ENCODE peak calls at places on chromosomes 1 and 21, in seven cellular contexts. Z is type B pancreatic cell, T is cardiac fibroblast, M is mesothelial cell of epicardium, C is tibial nerve, O is breast epithelium, X is kidney. R is an unnamed sample.

GRCh38 chr1:180215856-180216625 is 14.0 kb upstream of the LHX4 start:
- DNase-seq in Z (no peak), T (no peak), M (no peak), C (no peak), O (peak), X (no peak), R (no peak)

GRCh38 chr1:72623299-72623708 is 341.0 kb upstream of the NEGR1 start:
- DNase-seq in Z (no peak), T (peak), M (no peak), C (no peak), O (no peak), X (no peak), R (peak)

GRCh38 chr1:109781807-109782206 is 18.1 kb upstream of the EPS8L3 start:
- DNase-seq in Z (no peak), T (no peak), M (no peak), C (no peak), O (no peak), X (no peak), R (no peak)

GRCh38 chr1:184882649-184883303 is 91.5 kb downstream of the NIBAN1 start:
- DNase-seq in Z (no peak), T (peak), M (no peak), C (no peak), O (no peak), X (no peak), R (no peak)

GRCh38 chr1:225987491-225988316 is 11.4 kb downstream of the SDE2 start:
- DNase-seq in Z (no peak), T (peak), M (no peak), C (no peak), O (no peak), X (no peak), R (no peak)

GRCh38 chr1:182601926-182602325 is 2.3 kb downstream of the RGS16 start:
- DNase-seq in Z (no peak), T (no peak), M (no peak), C (no peak), O (no peak), X (no peak), R (no peak)

GRCh38 chr1:8419172-8419571 is 101.3 kb downstream of the SLC45A1 start:
- DNase-seq in Z (no peak), T (peak), M (no peak), C (no peak), O (no peak), X (no peak), R (no peak)

GRCh38 chr1:223057569-223058093 is 85.4 kb downstream of the TLR5 start:
- DNase-seq in Z (no peak), T (no peak), M (no peak), C (no peak), O (no peak), X (no peak), R (no peak)

GRCh38 chr1:15283500-15283899 is 36.5 kb downstream of the FHAD1 start:
- DNase-seq in Z (no peak), T (no peak), M (no peak), C (no peak), O (no peak), X (peak), R (no peak)

GRCh38 chr1:233015965-233016364 is 65.6 kb downstream of the NTPCR start:
- DNase-seq in Z (no peak), T (no peak), M (no peak), C (no peak), O (no peak), X (no peak), R (no peak)

DNA sequence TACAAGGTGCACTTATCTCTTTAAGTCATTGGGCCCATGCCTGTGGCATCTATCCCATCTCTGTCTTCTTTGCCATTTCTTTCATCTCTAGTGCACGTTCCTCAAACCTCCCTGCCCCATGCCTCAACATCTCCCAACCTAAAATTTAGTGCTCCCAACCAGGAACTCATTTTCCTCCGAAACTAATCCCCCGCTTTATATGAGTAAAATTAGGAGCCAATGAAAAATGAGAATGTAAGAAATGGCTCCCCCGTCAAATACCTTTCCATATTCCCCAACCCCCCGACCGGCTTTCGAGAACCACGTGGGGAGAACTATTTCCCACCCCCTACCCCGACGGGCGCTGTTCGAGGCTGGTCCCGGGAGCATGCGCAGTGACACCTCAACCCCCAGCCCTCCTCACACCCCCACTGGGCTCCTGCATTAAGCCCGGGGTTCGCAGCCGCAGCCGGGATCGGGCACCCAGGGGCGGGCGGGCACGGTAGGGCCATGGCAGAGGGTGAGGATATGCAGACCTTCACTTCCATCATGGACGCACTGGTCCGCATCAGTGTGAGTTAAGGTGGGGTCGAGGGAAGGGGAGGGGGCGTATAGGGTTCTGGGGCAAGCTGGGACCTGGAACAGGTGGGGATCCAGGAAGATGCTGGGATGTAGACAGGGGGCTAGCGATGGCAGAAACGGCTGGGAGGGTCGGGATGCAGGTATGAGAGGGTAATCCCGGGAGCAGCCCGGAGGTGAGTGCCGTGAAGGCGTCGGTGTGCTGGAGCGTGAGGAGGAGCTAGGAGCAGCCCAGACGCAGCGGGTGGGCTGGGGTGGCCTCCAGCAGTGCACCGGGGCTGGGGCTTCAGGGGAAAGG is at the start of gene TRIM46:
- DNase-seq in Z (peak), T (peak), M (peak), C (no peak), O (peak), X (peak), R (no peak)
- TF ChIP-seq CTCF in Z (peak), T (no peak), M (no peak), C (peak), O (no peak), X (no peak), R (no peak)

GRCh38 chr21:44460441-44460755 is 5.1 kb downstream of the LRRC3 start:
- DNase-seq in Z (no peak), T (no peak), M (no peak), C (no peak), O (no peak), X (no peak), R (no peak)
- TF ChIP-seq CTCF in Z (no peak), T (no peak), M (no peak), C (no peak), O (no peak), X (no peak), R (no peak)

GRCh38 chr1:156282479-156283222 is at the start of gene SMG5:
- DNase-seq in Z (peak), T (peak), M (peak), C (peak), O (peak), X (peak), R (peak)
- TF ChIP-seq CTCF in Z (no peak), T (no peak), M (no peak), C (no peak), O (no peak), X (no peak), R (no peak)

GRCh38 chr21:45843426-45843825 is 138.1 kb upstream of the COL6A1 start:
- DNase-seq in Z (no peak), T (no peak), M (no peak), C (no peak), O (no peak), X (no peak), R (no peak)
- TF ChIP-seq CTCF in Z (no peak), T (no peak), M (no peak), C (no peak), O (no peak), X (no peak), R (no peak)

GRCh38 chr21:26501622-26502021 is 71.5 kb downstream of the CYYR1 start:
- DNase-seq in Z (no peak), T (no peak), M (no peak), C (no peak), O (no peak), X (no peak), R (no peak)
- TF ChIP-seq CTCF in Z (no peak), T (no peak), M (no peak), C (no peak), O (no peak), X (no peak), R (no peak)

GRCh38 chr1:2557146-2558029 is 1.2 kb downstream of the TNFRSF14 start:
- DNase-seq in Z (no peak), T (no peak), M (no peak), C (no peak), O (no peak), X (peak), R (no peak)
- TF ChIP-seq CTCF in Z (no peak), T (no peak), M (no peak), C (no peak), O (no peak), X (no peak), R (no peak)

GRCh38 chr21:42113926-42114409 is 42.9 kb downstream of the UMODL1 start:
- DNase-seq in Z (no peak), T (peak), M (no peak), C (no peak), O (peak), X (peak), R (no peak)
- TF ChIP-seq CTCF in Z (no peak), T (peak), M (peak), C (peak), O (peak), X (no peak), R (peak)

DNA sequence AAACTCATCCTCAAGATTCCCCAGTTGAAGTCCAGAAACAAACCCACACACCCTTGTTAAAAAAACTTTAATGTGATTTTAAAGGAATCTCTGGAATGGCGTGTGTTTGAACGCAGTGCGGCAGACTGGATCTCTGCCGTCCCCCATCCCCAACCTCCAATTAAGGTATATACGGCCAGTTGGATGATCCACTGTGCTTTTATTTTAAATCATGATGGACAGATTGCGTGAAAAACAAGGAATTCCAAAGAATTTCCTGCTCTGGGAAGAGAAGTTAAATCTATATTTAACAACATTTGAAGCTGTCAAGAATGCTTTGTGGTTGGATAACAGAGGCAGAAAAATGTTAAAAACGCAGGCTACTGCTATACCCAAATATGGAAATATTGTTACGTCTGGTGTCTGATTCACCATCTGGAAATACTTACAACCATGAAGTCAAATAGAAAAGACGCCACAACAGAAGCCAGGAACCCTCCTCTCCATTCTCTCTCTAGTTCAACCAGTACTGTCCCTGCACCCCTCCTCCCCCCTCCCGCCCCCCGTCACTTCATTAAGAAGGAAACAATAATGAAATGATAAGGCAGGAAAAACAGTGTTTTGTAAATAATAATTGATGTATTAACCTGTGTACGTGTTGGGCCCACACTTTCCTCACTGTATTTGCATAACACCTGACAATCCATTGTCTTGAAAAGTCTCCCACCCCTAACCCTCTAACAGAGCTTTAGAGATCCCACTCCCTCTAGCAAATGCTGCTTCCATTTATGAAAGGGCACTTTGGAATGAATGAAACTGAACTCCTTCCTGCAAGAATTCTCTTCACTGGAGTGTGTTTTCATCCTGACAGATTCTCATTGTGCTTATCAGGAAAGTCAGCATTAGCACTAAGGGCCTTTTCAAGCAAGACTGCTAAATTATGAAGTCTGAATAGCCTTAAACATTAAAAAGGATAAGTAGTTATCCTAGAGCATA is 2.0 kb upstream of the CCN1 start:
- DNase-seq in Z (no peak), T (peak), M (no peak), C (no peak), O (no peak), X (peak), R (no peak)
- TF ChIP-seq CTCF in Z (no peak), T (no peak), M (no peak), C (no peak), O (no peak), X (no peak), R (no peak)

R was measured in neural crest cell.